ENCODE peak calls at places on chromosomes 4 and X, in five cellular contexts. V is DND-41, F is pancreas, W is breast epithelium, G is coronary artery. H is an unnamed sample.

GRCh38 chrX:3136161-3136961 is 95.1 kb downstream of the ARSF start:
- DNase-seq in V (no peak), F (no peak), W (no peak), G (no peak), H (no peak)

GRCh38 chrX:57652705-57653104 is 27.4 kb downstream of the NLRP2B start:
- DNase-seq in V (no peak), F (no peak), W (no peak), G (no peak), H (no peak)

GRCh38 chrX:31223817-31224216 is 152.0 kb upstream of the FTHL17 start:
- DNase-seq in V (no peak), F (no peak), W (no peak), G (no peak), H (no peak)

GRCh38 chrX:149274516-149275105 is 230.5 kb downstream of the IDS start:
- DNase-seq in V (no peak), F (no peak), W (no peak), G (no peak), H (no peak)

GRCh38 chr4:115929373-115929772 is 816.0 kb upstream of the NDST4 start:
- DNase-seq in V (no peak), F (no peak), W (no peak), G (no peak), H (no peak)

GRCh38 chr4:3630934-3631585 is 98.8 kb upstream of the LRPAP1 start:
- DNase-seq in V (no peak), F (no peak), W (no peak), G (no peak), H (no peak)

GRCh38 chr4:43008793-43009192 is 116.3 kb downstream of the GRXCR1 start:
- DNase-seq in V (no peak), F (no peak), W (no peak), G (no peak), H (no peak)

GRCh38 chr4:152535236-152535902 is 523 bp downstream of the FBXW7 start:
- DNase-seq in V (no peak), F (no peak), W (no peak), G (peak; percentile 77), H (no peak)

GRCh38 chrX:153946910-153947769 is 2.7 kb upstream of the RENBP start:
- DNase-seq in V (peak; percentile 79), F (peak; percentile 78), W (peak; percentile 59), G (no peak), H (no peak)

GRCh38 chr4:160414516-160414915 is 1311.6 kb downstream of the RAPGEF2 start:
- DNase-seq in V (no peak), F (no peak), W (no peak), G (no peak), H (no peak)

GRCh38 chr4:111209706-111210105 is 586.8 kb upstream of the PITX2 start:
- DNase-seq in V (no peak), F (no peak), W (no peak), G (no peak), H (no peak)

GRCh38 chr4:81751531-81752291 is 280.0 kb upstream of the RASGEF1B start:
- DNase-seq in V (no peak), F (no peak), W (no peak), G (no peak), H (no peak)

GRCh38 chr4:99816611-99817309 is at the start of gene DAPP1:
- DNase-seq in V (peak; percentile 12), F (no peak), W (peak; percentile 61), G (no peak), H (no peak)

GRCh38 chr4:74653331-74654229 is 140.7 kb downstream of the BTC start:
- DNase-seq in V (no peak), F (no peak), W (no peak), G (no peak), H (no peak)

GRCh38 chrX:103393487-103393886 is 17.1 kb downstream of the BEX3 start:
- DNase-seq in V (no peak), F (no peak), W (no peak), G (no peak), H (no peak)
- TF ChIP-seq CTCF in V (no peak), F (no peak), W (no peak), G (no peak), H (no peak)

DNA sequence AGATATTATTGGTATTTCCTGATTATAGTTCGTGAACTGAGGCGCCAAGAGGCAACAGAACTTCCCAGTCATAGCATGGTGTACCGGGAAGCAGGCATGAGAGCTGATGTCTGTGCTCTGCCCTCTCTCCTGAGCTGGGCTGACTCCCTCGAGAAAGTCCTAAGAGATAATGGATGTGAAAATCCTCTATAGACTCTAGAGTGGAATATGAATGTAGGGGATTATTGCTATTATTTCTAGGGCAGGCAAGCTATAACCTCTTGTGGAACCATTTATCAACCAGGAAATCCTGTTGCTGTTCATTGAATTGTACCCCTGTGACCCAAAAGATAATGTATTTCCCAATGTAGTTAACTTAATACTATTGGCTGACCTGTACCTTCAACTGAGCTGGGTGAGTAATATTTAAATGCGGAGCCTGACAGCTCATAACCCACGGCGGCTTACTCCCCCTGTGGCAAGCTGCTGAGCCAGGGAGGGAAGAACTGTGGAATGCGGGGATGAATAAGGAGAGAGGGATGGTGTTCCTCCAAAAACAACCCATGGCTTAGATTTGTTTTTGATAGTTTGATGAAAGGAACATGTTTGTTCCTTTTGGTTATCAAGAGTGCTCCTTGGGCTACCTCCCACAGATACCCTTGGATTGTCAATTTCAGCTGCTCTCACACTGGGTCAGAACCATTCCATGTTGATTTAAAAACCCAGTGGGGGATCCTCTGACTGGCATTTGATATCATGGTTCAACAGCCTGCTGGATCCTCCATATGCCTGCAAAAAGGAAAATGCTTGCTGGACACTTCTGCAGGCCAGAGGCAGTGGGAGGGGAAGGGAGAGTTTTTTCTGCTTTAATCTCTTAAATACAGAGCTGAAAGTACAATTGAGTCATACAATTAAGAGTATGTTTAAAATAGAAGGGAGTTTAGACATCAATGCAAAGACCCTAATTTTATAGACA is 339.0 kb upstream of the BOD1L1 start:
- DNase-seq in V (no peak), F (no peak), W (no peak), G (no peak), H (no peak)
- TF ChIP-seq CTCF in V (no peak), F (no peak), W (no peak), G (no peak), H (no peak)

GRCh38 chr4:168550071-168550766 is 53.4 kb downstream of the PALLD start:
- DNase-seq in V (no peak), F (no peak), W (no peak), G (no peak), H (no peak)
- TF ChIP-seq CTCF in V (no peak), F (no peak), W (no peak), G (no peak), H (no peak)

GRCh38 chr4:38319456-38320348 is 344.3 kb upstream of the KLF3 start:
- DNase-seq in V (peak; percentile 75), F (peak; percentile 96), W (peak; percentile 93), G (peak; percentile 98), H (peak; percentile 97)
- TF ChIP-seq CTCF in V (peak; percentile 96), F (peak; percentile 97), W (peak; percentile 94), G (peak; percentile 93), H (peak; percentile 88)

GRCh38 chrX:151505796-151506195 is 57.7 kb upstream of the PASD1 start:
- DNase-seq in V (peak; percentile 5), F (no peak), W (no peak), G (no peak), H (no peak)
- TF ChIP-seq CTCF in V (peak; percentile 47), F (no peak), W (no peak), G (no peak), H (no peak)

GRCh38 chrX:50893466-50893865 is 17.1 kb upstream of the BMP15 start:
- DNase-seq in V (no peak), F (no peak), W (no peak), G (no peak), H (no peak)

GRCh38 chrX:50888884-50889283 is 21.7 kb upstream of the BMP15 start:
- DNase-seq in V (no peak), F (no peak), W (no peak), G (no peak), H (no peak)

GRCh38 chrX:50889582-50889981 is 21.0 kb upstream of the BMP15 start:
- DNase-seq in V (no peak), F (no peak), W (no peak), G (no peak), H (no peak)
- TF ChIP-seq CTCF in V (no peak), F (no peak), W (no peak), G (no peak), H (no peak)

GRCh38 chrX:19040373-19040772 is 56.5 kb upstream of the PHKA2 start:
- DNase-seq in V (no peak), F (no peak), W (no peak), G (no peak), H (no peak)
- TF ChIP-seq CTCF in V (peak; percentile 22), F (no peak), W (peak; percentile 25), G (no peak), H (peak; percentile 64)

GRCh38 chr4:118676128-118676527 is 9.1 kb upstream of the METTL14 start:
- DNase-seq in V (no peak), F (no peak), W (no peak), G (no peak), H (no peak)
- TF ChIP-seq CTCF in V (peak; percentile 6), F (no peak), W (no peak), G (no peak), H (no peak)

DNA sequence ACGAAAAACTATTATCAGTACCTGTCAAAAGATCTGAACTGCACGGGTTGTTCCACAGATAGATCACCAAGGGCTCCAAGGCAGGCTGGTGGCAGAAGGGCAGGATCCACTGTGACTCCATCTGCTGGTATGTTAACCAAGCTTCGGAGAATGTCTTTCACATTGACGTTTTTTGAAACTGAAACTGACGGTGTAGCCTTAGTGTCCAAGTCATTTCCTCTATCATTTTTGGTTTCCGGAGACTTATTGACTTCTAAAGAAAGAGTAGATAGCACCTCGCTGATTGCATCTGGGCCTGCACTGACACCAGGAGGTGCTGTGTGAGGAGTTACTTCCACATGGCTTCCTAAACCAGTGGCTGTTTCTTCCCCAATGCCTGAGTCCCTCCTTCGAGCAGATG is 186.9 kb downstream of the LRBA start:
- DNase-seq in V (no peak), F (no peak), W (no peak), G (no peak), H (no peak)
- TF ChIP-seq CTCF in V (peak; percentile 2), F (no peak), W (no peak), G (no peak), H (no peak)

H was measured in mesothelial cell of epicardium.